ENCODE peak calls at places on chromosomes 12 and 14, in four cellular contexts. J, D, G and W are unnamed samples.

GRCh38 chr14:63474844-63475243 is 68.3 kb downstream of the PPP2R5E start:
- DNase-seq in J (no peak), D (no peak), G (no peak), W (no peak)

GRCh38 chr12:54378791-54379400 is 5.6 kb downstream of the ZNF385A start:
- DNase-seq in J (peak; percentile 77), D (no peak), G (peak; percentile 80), W (no peak)

GRCh38 chr14:68216072-68216471 is 396.5 kb downstream of the RAD51B start:
- DNase-seq in J (no peak), D (no peak), G (no peak), W (no peak)

GRCh38 chr12:99960312-99960711 is 24.4 kb downstream of the ANKS1B start:
- DNase-seq in J (no peak), D (no peak), G (no peak), W (no peak)

GRCh38 chr12:70561550-70561949 is 75.7 kb downstream of the PTPRB start:
- DNase-seq in J (no peak), D (no peak), G (no peak), W (no peak)

GRCh38 chr12:2261708-2262107 is 208.9 kb downstream of the CACNA1C start:
- DNase-seq in J (no peak), D (no peak), G (no peak), W (no peak)

GRCh38 chr12:33156042-33156441 is 259.5 kb upstream of the PKP2 start:
- DNase-seq in J (no peak), D (no peak), G (no peak), W (no peak)

GRCh38 chr14:103611215-103611614 is 17.8 kb upstream of the KLC1 start:
- DNase-seq in J (no peak), D (no peak), G (no peak), W (no peak)

GRCh38 chr14:102914474-102915291 is 7.8 kb upstream of the AMN start:
- DNase-seq in J (peak; percentile 62), D (no peak), G (no peak), W (no peak)

GRCh38 chr12:92551853-92552397 is 150.9 kb upstream of the PLEKHG7 start:
- DNase-seq in J (no peak), D (no peak), G (no peak), W (no peak)

GRCh38 chr14:71240866-71241520 is 333.7 kb downstream of the PCNX1 start:
- DNase-seq in J (no peak), D (no peak), G (no peak), W (no peak)

GRCh38 chr14:71245659-71246361 is 338.6 kb downstream of the PCNX1 start:
- DNase-seq in J (no peak), D (no peak), G (no peak), W (no peak)

GRCh38 chr14:71242237-71242748 is 335.0 kb downstream of the PCNX1 start:
- DNase-seq in J (no peak), D (no peak), G (peak; percentile 58), W (no peak)

GRCh38 chr14:71244341-71244740 is 337.1 kb downstream of the PCNX1 start:
- DNase-seq in J (no peak), D (no peak), G (no peak), W (no peak)

DNA sequence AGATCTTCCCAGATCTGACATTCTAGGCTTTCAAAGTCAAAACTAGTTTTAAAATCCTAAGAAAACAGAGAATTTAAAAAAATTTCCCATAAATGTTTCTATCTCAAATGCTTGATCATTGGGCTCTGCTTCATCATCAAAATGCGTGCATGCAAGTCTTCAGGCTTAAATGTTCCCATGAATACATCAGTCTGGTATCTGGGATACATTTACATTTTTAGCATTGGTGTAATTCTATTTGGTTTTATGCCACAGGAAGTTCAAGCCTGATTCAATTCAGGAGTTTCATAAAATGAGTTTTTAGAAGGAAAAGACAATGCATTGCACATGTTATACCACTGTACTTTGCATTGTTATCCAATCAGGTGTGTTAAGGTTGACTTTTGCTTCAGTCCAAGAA is 336.4 kb downstream of the PCNX1 start:
- DNase-seq in J (no peak), D (no peak), G (no peak), W (no peak)
- H3K4me1 ChIP-seq in J (no peaks in the 10 kb centered on the region), D (no peaks in the 10 kb centered on the region), G (peaks cover 6% of the 10 kb centered on the region), W (no peaks in the 10 kb centered on the region)

GRCh38 chr14:21227150-21227549 is 42.1 kb downstream of the HNRNPC start:
- DNase-seq in J (no peak), D (no peak), G (no peak), W (no peak)
- H3K4me1 ChIP-seq in J (peaks cover 16% of the 10 kb centered on the region), D (no peaks in the 10 kb centered on the region), G (peaks cover 4% of the 10 kb centered on the region), W (peaks cover 5% of the 10 kb centered on the region)

DNA sequence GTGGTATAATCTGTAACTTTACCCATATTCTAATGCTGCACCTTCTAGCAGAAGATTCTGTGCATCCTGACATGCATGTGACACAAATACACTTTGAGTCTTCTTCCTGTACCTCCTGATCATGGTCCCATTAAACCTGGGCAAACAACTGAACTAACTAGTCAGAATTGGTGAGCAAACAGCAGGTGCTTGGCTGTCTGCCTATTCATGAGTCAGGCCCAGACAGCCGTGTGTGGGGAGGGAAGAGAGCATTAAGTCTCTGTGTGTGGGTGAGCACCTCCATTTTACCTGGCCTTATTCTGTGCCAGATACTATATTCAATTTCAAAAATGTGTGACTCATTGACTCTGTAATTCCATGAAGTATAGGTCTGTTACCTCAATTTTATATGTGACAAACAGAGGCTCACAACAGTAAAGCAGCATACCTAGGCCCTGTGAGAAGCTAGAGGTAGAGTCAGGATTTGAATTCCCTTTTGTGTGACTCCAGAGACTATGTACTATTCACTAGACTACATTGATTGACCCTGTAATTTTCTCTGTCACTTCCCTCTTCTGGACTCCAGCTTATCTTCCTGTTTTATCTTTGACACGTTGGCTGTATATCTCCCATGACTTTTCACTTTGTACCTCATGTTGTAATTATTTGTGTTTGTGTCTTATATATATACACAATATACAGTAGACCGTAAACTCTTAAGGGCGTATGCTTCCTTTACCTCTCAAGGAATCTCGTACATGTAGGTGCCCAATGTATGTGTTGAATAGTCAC is 32.2 kb downstream of the SUSD6 start:
- DNase-seq in J (peak; percentile 80), D (peak; percentile 82), G (peak; percentile 43), W (peak; percentile 94)
- H3K4me1 ChIP-seq in J (peaks cover 71% of the 10 kb centered on the region), D (peaks cover 14% of the 10 kb centered on the region), G (peaks cover 4% of the 10 kb centered on the region), W (peaks cover 14% of the 10 kb centered on the region)

DNA sequence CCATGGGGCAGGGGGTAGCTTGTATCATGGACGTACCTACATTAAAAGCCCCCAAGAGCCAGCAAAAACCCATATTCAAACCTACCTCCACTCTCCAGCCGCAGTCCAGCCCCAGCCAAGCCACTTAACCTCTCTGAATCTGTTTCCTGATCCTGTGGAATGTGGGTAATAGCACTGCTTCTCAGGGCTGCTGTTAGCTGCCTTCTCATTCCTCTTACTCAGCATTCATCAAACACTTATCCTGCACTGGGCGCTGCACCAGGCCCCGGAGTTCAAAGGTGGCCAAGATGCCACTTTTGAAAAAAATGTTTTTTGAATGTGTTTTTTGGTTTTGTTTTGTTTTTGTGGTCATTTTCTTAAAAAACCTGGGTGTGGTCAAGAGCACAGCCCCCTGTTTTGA is 237.4 kb downstream of the CHST11 start:
- DNase-seq in J (no peak), D (no peak), G (no peak), W (no peak)
- H3K4me1 ChIP-seq in J (peaks cover 25% of the 10 kb centered on the region), D (no peaks in the 10 kb centered on the region), G (no peaks in the 10 kb centered on the region), W (no peaks in the 10 kb centered on the region)

GRCh38 chr12:7806863-7807487 is 17.8 kb downstream of the NANOG start:
- DNase-seq in J (peak; percentile 74), D (peak; percentile 53), G (peak; percentile 35), W (peak; percentile 15)
- H3K4me1 ChIP-seq in J (no peaks in the 10 kb centered on the region), D (no peaks in the 10 kb centered on the region), G (no peaks in the 10 kb centered on the region), W (no peaks in the 10 kb centered on the region)

DNA sequence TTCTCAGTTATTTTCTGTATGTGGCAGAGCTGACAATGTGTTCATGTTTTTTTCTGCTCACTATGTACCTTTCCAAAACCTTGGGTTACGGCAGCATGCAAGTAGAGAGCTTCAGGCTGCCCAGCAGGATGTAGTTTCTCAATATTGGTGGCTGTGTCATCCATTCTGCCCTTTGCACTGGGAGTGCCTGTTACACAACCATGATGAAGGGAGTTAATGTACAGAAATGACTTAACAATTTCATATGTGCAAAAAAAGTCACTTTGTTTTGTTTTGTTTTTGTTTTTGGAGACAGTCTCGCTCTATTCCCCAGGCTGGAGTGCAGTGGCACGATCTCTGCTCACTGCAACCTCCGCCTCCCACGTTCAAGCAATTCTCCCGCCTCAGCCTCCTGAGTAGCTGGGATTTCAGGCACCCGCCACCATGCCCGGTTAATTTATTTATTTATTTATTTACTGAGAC is 6.1 kb upstream of the CNIH1 start:
- DNase-seq in J (no peak), D (no peak), G (no peak), W (no peak)
- H3K4me1 ChIP-seq in J (peaks cover 8% of the 10 kb centered on the region), D (no peaks in the 10 kb centered on the region), G (peaks cover 7% of the 10 kb centered on the region), W (no peaks in the 10 kb centered on the region)

GRCh38 chr12:106586535-106586802 is 3.7 kb downstream of the RFX4 start:
- DNase-seq in J (no peak), D (no peak), G (no peak), W (no peak)

GRCh38 chr12:106584104-106585064 is 1.6 kb downstream of the RFX4 start:
- DNase-seq in J (no peak), D (no peak), G (no peak), W (no peak)

GRCh38 chr12:106585237-106585834 is 2.5 kb downstream of the RFX4 start:
- DNase-seq in J (no peak), D (no peak), G (no peak), W (no peak)

GRCh38 chr12:106586803-106587684 is 4.2 kb downstream of the RFX4 start:
- DNase-seq in J (no peak), D (no peak), G (no peak), W (no peak)

DNA sequence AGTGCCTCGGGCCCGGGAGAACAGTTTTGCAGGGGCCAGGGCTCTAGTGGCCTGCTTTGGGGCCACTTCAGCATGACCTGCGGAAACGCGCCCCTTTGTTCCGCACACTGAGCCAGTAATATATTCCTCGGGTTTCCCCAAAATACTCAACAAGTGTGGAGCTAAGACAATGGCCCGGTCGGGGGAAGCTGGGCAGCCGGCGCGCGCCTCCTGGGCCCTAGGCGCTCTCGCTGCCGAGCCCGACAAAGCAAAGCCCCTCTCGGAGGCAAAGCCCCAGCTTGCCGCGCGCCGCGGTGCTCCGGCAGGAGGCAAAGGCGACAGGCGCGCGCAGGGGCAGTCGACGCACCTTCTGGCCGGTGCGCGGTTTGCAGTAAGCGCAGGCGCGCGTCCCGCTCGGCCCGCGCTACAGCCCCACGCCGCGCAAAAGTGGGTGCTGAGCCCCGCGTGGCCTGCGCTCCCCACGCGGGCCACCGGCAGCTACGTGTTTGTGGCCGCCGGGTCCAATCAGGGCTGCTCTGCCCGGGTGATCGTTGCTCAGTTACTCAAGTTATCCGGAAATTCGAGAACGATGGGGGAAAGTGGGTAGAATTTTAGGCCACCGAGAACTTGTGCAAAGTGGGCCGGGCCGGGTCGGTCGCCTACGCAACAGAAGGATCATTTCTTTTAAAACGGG is 3.2 kb downstream of the RFX4 start:
- DNase-seq in J (no peak), D (no peak), G (no peak), W (no peak)
- H3K4me1 ChIP-seq in J (peaks cover 19% of the 10 kb centered on the region), D (peaks cover 22% of the 10 kb centered on the region), G (no peaks in the 10 kb centered on the region), W (peaks cover 4% of the 10 kb centered on the region)

DNA sequence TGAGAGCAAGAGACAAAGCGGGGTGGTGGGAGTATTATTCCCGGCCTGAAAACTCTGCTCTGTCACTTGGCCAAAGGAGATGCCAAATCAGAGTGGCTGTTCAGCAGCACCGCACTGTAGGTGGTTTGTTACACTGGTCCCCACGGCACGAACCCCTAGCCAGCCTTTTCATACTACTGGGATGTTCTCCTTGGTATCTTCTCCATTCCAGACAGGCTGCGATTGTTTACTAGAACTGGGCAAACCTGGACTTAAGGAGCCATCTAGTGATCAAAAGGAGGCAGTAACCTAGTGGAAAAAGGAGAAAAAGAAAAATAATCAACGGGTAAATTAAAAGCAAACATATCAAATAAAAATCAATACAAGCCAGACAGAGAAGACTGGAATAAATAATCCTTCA is 58.9 kb upstream of the TMTC2 start:
- DNase-seq in J (no peak), D (no peak), G (no peak), W (no peak)
- H3K4me1 ChIP-seq in J (no peaks in the 10 kb centered on the region), D (no peaks in the 10 kb centered on the region), G (no peaks in the 10 kb centered on the region), W (no peaks in the 10 kb centered on the region)